ENCODE peak calls at places on chromosomes 3 and 15, in five cellular contexts. One of them, this sample, is unnamed.

GRCh38 chr15:31489801-31490646 is 163.4 kb downstream of the KLF13 start:
- DNase-seq in GM12878: no peak
- DNase-seq in SK-N-SH: peak
- DNase-seq in A549: peak
- DNase-seq in HepG2: peak
- DNase-seq in this sample: peak

GRCh38 chr3:71120012-71120411 is 463.5 kb downstream of the FOXP1 start:
- DNase-seq in GM12878: no peak
- DNase-seq in A549: no peak
- DNase-seq in SK-N-SH: no peak
- DNase-seq in HepG2: no peak
- DNase-seq in this sample: no peak

GRCh38 chr3:30302027-30302426 is 304.4 kb upstream of the TGFBR2 start:
- DNase-seq in HepG2: peak
- DNase-seq in SK-N-SH: no peak
- DNase-seq in A549: no peak
- DNase-seq in GM12878: no peak
- DNase-seq in this sample: peak

GRCh38 chr3:126663750-126664149 is 8.8 kb upstream of the TXNRD3 start:
- DNase-seq in HepG2: no peak
- DNase-seq in SK-N-SH: no peak
- DNase-seq in A549: no peak
- DNase-seq in GM12878: no peak
- DNase-seq in this sample: no peak

GRCh38 chr15:99423186-99424130 is 142.3 kb upstream of the MEF2A start:
- DNase-seq in GM12878: no peak
- DNase-seq in HepG2: no peak
- DNase-seq in SK-N-SH: no peak
- DNase-seq in A549: no peak
- DNase-seq in this sample: no peak

GRCh38 chr15:75203908-75204263 is 2.2 kb downstream of the C15orf39 start:
- DNase-seq in A549: no peak
- DNase-seq in GM12878: no peak
- DNase-seq in SK-N-SH: no peak
- DNase-seq in HepG2: no peak
- DNase-seq in this sample: no peak

GRCh38 chr3:183478501-183478900 is 50.1 kb upstream of the MCF2L2 start:
- DNase-seq in HepG2: no peak
- DNase-seq in SK-N-SH: no peak
- DNase-seq in A549: no peak
- DNase-seq in GM12878: no peak
- DNase-seq in this sample: no peak

GRCh38 chr3:169044341-169045113 is 619.0 kb downstream of the MECOM start:
- DNase-seq in GM12878: no peak
- DNase-seq in SK-N-SH: no peak
- DNase-seq in A549: no peak
- DNase-seq in HepG2: no peak
- DNase-seq in this sample: peak

GRCh38 chr3:190345027-190345821 is 23.0 kb upstream of the CLDN1 start:
- DNase-seq in SK-N-SH: no peak
- DNase-seq in HepG2: peak
- DNase-seq in A549: no peak
- DNase-seq in GM12878: no peak
- DNase-seq in this sample: peak

GRCh38 chr15:76336254-76337046 is at the start of gene ISL2:
- DNase-seq in A549: peak
- DNase-seq in SK-N-SH: peak
- DNase-seq in HepG2: peak
- DNase-seq in GM12878: peak
- DNase-seq in this sample: peak

GRCh38 chr15:86915811-86916331 is 836.2 kb downstream of the AGBL1 start:
- DNase-seq in A549: peak
- DNase-seq in SK-N-SH: peak
- DNase-seq in HepG2: peak
- DNase-seq in GM12878: no peak
- DNase-seq in this sample: peak

GRCh38 chr3:60573494-60573893 is 677.8 kb downstream of the FHIT start:
- DNase-seq in GM12878: no peak
- DNase-seq in A549: no peak
- DNase-seq in HepG2: no peak
- DNase-seq in SK-N-SH: no peak
- DNase-seq in this sample: peak

GRCh38 chr3:101163554-101163953 is 156.8 kb downstream of the IMPG2 start:
- DNase-seq in SK-N-SH: no peak
- DNase-seq in A549: no peak
- DNase-seq in HepG2: no peak
- DNase-seq in GM12878: no peak
- DNase-seq in this sample: no peak

GRCh38 chr15:64282701-64283100 is 73.3 kb downstream of the CSNK1G1 start:
- DNase-seq in A549: no peak
- DNase-seq in GM12878: no peak
- DNase-seq in HepG2: no peak
- DNase-seq in SK-N-SH: no peak
- DNase-seq in this sample: peak

GRCh38 chr3:3798641-3799113 is 554 bp upstream of the LRRN1 start:
- DNase-seq in HepG2: no peak
- DNase-seq in GM12878: no peak
- DNase-seq in A549: no peak
- DNase-seq in SK-N-SH: peak
- DNase-seq in this sample: no peak

GRCh38 chr3:69986419-69986818 is 13.1 kb upstream of the SAMMSON start:
- DNase-seq in A549: no peak
- DNase-seq in SK-N-SH: no peak
- DNase-seq in GM12878: no peak
- DNase-seq in HepG2: no peak
- DNase-seq in this sample: no peak

GRCh38 chr15:71296032-71296686 is 180.9 kb downstream of the THSD4 start:
- DNase-seq in GM12878: no peak
- DNase-seq in HepG2: no peak
- DNase-seq in A549: peak
- DNase-seq in SK-N-SH: no peak
- DNase-seq in this sample: peak

GRCh38 chr15:70343961-70344360 is 246.2 kb upstream of the TLE3 start:
- DNase-seq in SK-N-SH: no peak
- DNase-seq in A549: no peak
- DNase-seq in GM12878: no peak
- DNase-seq in HepG2: no peak
- DNase-seq in this sample: no peak

GRCh38 chr3:118782755-118783202 is 251.9 kb downstream of the IGSF11 start:
- DNase-seq in A549: no peak
- DNase-seq in GM12878: peak
- DNase-seq in HepG2: no peak
- DNase-seq in SK-N-SH: no peak
- DNase-seq in this sample: no peak

GRCh38 chr15:65914981-65915925 is 46.0 kb downstream of the RAB11A start:
- DNase-seq in SK-N-SH: no peak
- DNase-seq in A549: no peak
- DNase-seq in HepG2: no peak
- DNase-seq in GM12878: no peak
- DNase-seq in this sample: no peak

GRCh38 chr3:136194409-136195257 is 1.5 kb downstream of the MSL2 start:
- DNase-seq in SK-N-SH: peak
- DNase-seq in HepG2: no peak
- DNase-seq in A549: no peak
- DNase-seq in GM12878: peak
- DNase-seq in this sample: peak
- TF ChIP-seq RFX5 in SK-N-SH: no peak
- TF ChIP-seq RFX5 in HepG2: no peak
- TF ChIP-seq RFX5 in A549: no peak
- TF ChIP-seq RFX5 in GM12878: no peak
- TF ChIP-seq RFX5 in this sample: no peak

GRCh38 chr15:63250312-63250965 is 27.0 kb upstream of the APH1B start:
- DNase-seq in A549: no peak
- DNase-seq in GM12878: no peak
- DNase-seq in SK-N-SH: no peak
- DNase-seq in HepG2: no peak
- DNase-seq in this sample: peak
- TF ChIP-seq RFX5 in A549: no peak
- TF ChIP-seq RFX5 in GM12878: no peak
- TF ChIP-seq RFX5 in SK-N-SH: no peak
- TF ChIP-seq RFX5 in HepG2: no peak
- TF ChIP-seq RFX5 in this sample: no peak

GRCh38 chr3:135337176-135337575 is 542.1 kb downstream of the EPHB1 start:
- DNase-seq in HepG2: no peak
- DNase-seq in A549: no peak
- DNase-seq in SK-N-SH: no peak
- DNase-seq in GM12878: no peak
- DNase-seq in this sample: no peak
- TF ChIP-seq RFX5 in HepG2: no peak
- TF ChIP-seq RFX5 in A549: no peak
- TF ChIP-seq RFX5 in SK-N-SH: no peak
- TF ChIP-seq RFX5 in GM12878: no peak
- TF ChIP-seq RFX5 in this sample: no peak

DNA sequence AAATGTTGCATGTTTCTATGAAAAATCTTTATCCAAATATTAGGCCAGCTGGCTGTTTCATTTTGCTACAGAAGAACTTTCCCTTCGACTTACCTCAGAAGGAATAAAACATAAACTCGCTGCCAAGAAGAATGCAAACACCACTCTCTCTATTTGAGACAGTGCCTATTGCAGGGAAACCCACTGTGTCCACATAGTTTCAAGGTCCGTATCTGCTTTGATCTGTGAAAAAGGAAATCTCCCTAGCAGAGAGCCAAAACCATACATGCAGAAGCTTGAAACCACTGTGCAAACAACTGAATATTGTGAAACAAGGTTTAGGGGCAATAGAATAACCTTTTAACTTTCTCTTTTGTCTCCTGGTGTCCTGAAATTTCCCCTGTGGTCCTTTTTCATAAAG is 35.0 kb upstream of the CAPN7 start:
- DNase-seq in A549: no peak
- DNase-seq in SK-N-SH: no peak
- DNase-seq in GM12878: peak
- DNase-seq in HepG2: peak
- DNase-seq in this sample: no peak
- TF ChIP-seq RFX5 in A549: no peak
- TF ChIP-seq RFX5 in SK-N-SH: no peak
- TF ChIP-seq RFX5 in GM12878: no peak
- TF ChIP-seq RFX5 in HepG2: no peak
- TF ChIP-seq RFX5 in this sample: no peak

GRCh38 chr15:78264304-78265136 is at the start of gene DNAJA4:
- DNase-seq in SK-N-SH: peak
- DNase-seq in A549: no peak
- DNase-seq in GM12878: no peak
- DNase-seq in HepG2: no peak
- DNase-seq in this sample: no peak

GRCh38 chr15:78265137-78265460 is 737 bp downstream of the DNAJA4 start:
- DNase-seq in A549: no peak
- DNase-seq in HepG2: no peak
- DNase-seq in GM12878: no peak
- DNase-seq in SK-N-SH: no peak
- DNase-seq in this sample: no peak

GRCh38 chr15:78266806-78267205 is 2.4 kb downstream of the DNAJA4 start:
- DNase-seq in SK-N-SH: no peak
- DNase-seq in A549: no peak
- DNase-seq in GM12878: no peak
- DNase-seq in HepG2: no peak
- DNase-seq in this sample: no peak

GRCh38 chr15:78266229-78266628 is 1.9 kb downstream of the DNAJA4 start:
- DNase-seq in SK-N-SH: no peak
- DNase-seq in HepG2: no peak
- DNase-seq in A549: no peak
- DNase-seq in GM12878: no peak
- DNase-seq in this sample: no peak

GRCh38 chr15:78265752-78266224 is 1.4 kb downstream of the DNAJA4 start:
- DNase-seq in SK-N-SH: no peak
- DNase-seq in GM12878: no peak
- DNase-seq in A549: no peak
- DNase-seq in HepG2: no peak
- DNase-seq in this sample: peak
- TF ChIP-seq RFX5 in SK-N-SH: no peak
- TF ChIP-seq RFX5 in GM12878: no peak
- TF ChIP-seq RFX5 in A549: no peak
- TF ChIP-seq RFX5 in HepG2: no peak
- TF ChIP-seq RFX5 in this sample: no peak

GRCh38 chr3:136606990-136607389 is 145.2 kb downstream of the STAG1 start:
- DNase-seq in SK-N-SH: no peak
- DNase-seq in HepG2: no peak
- DNase-seq in A549: no peak
- DNase-seq in GM12878: no peak
- DNase-seq in this sample: no peak
- TF ChIP-seq RFX5 in SK-N-SH: no peak
- TF ChIP-seq RFX5 in HepG2: no peak
- TF ChIP-seq RFX5 in A549: no peak
- TF ChIP-seq RFX5 in GM12878: no peak
- TF ChIP-seq RFX5 in this sample: no peak

This sample was measured in IMR-90.